ENCODE peak calls at places on chromosomes 4 and X, in seven cellular contexts. T, H, Y, O, U, E and Q are unnamed samples.

GRCh38 chrX:30530591-30530990 is 47.0 kb downstream of the TASL start:
- DNase-seq in T (no peak), H (no peak), Y (no peak), O (no peak), U (no peak), E (no peak), Q (no peak)

GRCh38 chr4:119212251-119212963 is at the start of gene USP53:
- DNase-seq in T (peak), H (peak), Y (peak), O (peak), U (peak), E (peak), Q (peak)

GRCh38 chrX:40855932-40856515 is 120.7 kb upstream of the MED14 start:
- DNase-seq in T (no peak), H (no peak), Y (no peak), O (no peak), U (no peak), E (no peak), Q (no peak)

GRCh38 chr4:7030856-7031255 is 12.3 kb upstream of the TADA2B start:
- DNase-seq in T (no peak), H (no peak), Y (no peak), O (no peak), U (no peak), E (no peak), Q (no peak)

GRCh38 chr4:74166135-74166534 is 8.2 kb downstream of the MTHFD2L start:
- DNase-seq in T (no peak), H (peak), Y (no peak), O (no peak), U (peak), E (no peak), Q (no peak)

GRCh38 chr4:46931981-46932380 is 22.9 kb upstream of the COX7B2 start:
- DNase-seq in T (peak), H (peak), Y (no peak), O (no peak), U (peak), E (no peak), Q (peak)

GRCh38 chr4:88522702-88523324 is 763 bp downstream of the PYURF start:
- DNase-seq in T (peak), H (peak), Y (no peak), O (peak), U (peak), E (no peak), Q (no peak)

GRCh38 chr4:2923141-2923551 is 40.1 kb downstream of the NOP14 start:
- DNase-seq in T (no peak), H (no peak), Y (no peak), O (no peak), U (no peak), E (no peak), Q (no peak)

GRCh38 chrX:120269379-120270035 is 18.9 kb downstream of the ZBTB33 start:
- DNase-seq in T (no peak), H (no peak), Y (no peak), O (no peak), U (no peak), E (peak), Q (no peak)

GRCh38 chrX:125522752-125523151 is 203.1 kb downstream of the TEX13C start:
- DNase-seq in T (no peak), H (no peak), Y (no peak), O (no peak), U (no peak), E (no peak), Q (no peak)

GRCh38 chr4:7911044-7911578 is 28.6 kb downstream of the AFAP1 start:
- DNase-seq in T (no peak), H (no peak), Y (no peak), O (no peak), U (no peak), E (no peak), Q (no peak)

GRCh38 chr4:7844247-7844991 is 95.2 kb downstream of the AFAP1 start:
- DNase-seq in T (peak), H (peak), Y (peak), O (peak), U (peak), E (peak), Q (peak)

GRCh38 chr4:100098681-100099080 is 91.6 kb downstream of the DDIT4L start:
- DNase-seq in T (no peak), H (no peak), Y (no peak), O (no peak), U (no peak), E (no peak), Q (no peak)

GRCh38 chr4:110033994-110034393 is 121.3 kb downstream of the EGF start:
- DNase-seq in T (no peak), H (peak), Y (no peak), O (no peak), U (no peak), E (no peak), Q (no peak)

GRCh38 chr4:56575820-56576429 is 70.3 kb downstream of the ARL9 start:
- DNase-seq in T (no peak), H (peak), Y (no peak), O (no peak), U (peak), E (peak), Q (no peak)

GRCh38 chr4:54427826-54428225 is 198.7 kb downstream of the PDGFRA start:
- DNase-seq in T (no peak), H (no peak), Y (no peak), O (no peak), U (no peak), E (no peak), Q (no peak)

GRCh38 chr4:107380836-107381438 is 339.1 kb downstream of the PAPSS1 start:
- DNase-seq in T (no peak), H (no peak), Y (no peak), O (no peak), U (no peak), E (no peak), Q (no peak)

GRCh38 chrX:20523626-20524312 is 257.1 kb upstream of the RPS6KA3 start:
- DNase-seq in T (no peak), H (peak), Y (no peak), O (no peak), U (no peak), E (no peak), Q (no peak)

GRCh38 chr4:81081156-81081555 is 50.6 kb downstream of the BMP3 start:
- DNase-seq in T (no peak), H (no peak), Y (no peak), O (no peak), U (no peak), E (no peak), Q (no peak)

GRCh38 chr4:186934841-186935443 is 211.3 kb upstream of the FAT1 start:
- DNase-seq in T (no peak), H (no peak), Y (no peak), O (no peak), U (no peak), E (no peak), Q (no peak)

GRCh38 chrX:43971966-43972961 is 926 bp downstream of the NDP start:
- DNase-seq in T (no peak), H (no peak), Y (no peak), O (no peak), U (no peak), E (no peak), Q (no peak)

GRCh38 chr4:76639292-76639691 is 204.3 kb downstream of the SHROOM3 start:
- DNase-seq in T (no peak), H (no peak), Y (no peak), O (no peak), U (no peak), E (peak), Q (no peak)

GRCh38 chrX:10465254-10465653 is 155.1 kb downstream of the MID1 start:
- DNase-seq in T (no peak), H (no peak), Y (no peak), O (no peak), U (no peak), E (no peak), Q (no peak)

GRCh38 chrX:79235899-79236298 is 91.4 kb downstream of the GPR174 start:
- DNase-seq in T (no peak), H (no peak), Y (no peak), O (no peak), U (no peak), E (no peak), Q (no peak)

GRCh38 chr4:8260656-8261111 is 8.9 kb upstream of the HTRA3 start:
- DNase-seq in T (no peak), H (no peak), Y (no peak), O (no peak), U (no peak), E (no peak), Q (no peak)

GRCh38 chr4:56619160-56619559 is 61.9 kb downstream of the HOPX start:
- DNase-seq in T (no peak), H (peak), Y (no peak), O (no peak), U (no peak), E (no peak), Q (no peak)

GRCh38 chr4:174324725-174325124 is 41.0 kb downstream of the CEP44 start:
- DNase-seq in T (no peak), H (no peak), Y (no peak), O (no peak), U (no peak), E (no peak), Q (no peak)